ENCODE peak calls at places on chromosome 7, in nine cellular contexts. T, E, V, H, X, G, Q, F and M are unnamed samples.

GRCh38 chr7:139619367-139619657 is 95.8 kb downstream of the CLEC2L start:
- DNase-seq in T (no peak), E (no peak), V (no peak), H (peak; percentile 3), X (peak; percentile 80), G (no peak), Q (peak; percentile 86), F (peak; percentile 18), M (no peak)

GRCh38 chr7:105759670-105760548 is 116.5 kb downstream of the ATXN7L1 start:
- DNase-seq in T (no peak), E (peak; percentile 24), V (peak; percentile 33), H (peak; percentile 70), X (peak; percentile 81), G (peak; percentile 26), Q (peak; percentile 81), F (peak; percentile 61), M (no peak)

GRCh38 chr7:43164757-43165156 is 52.3 kb downstream of the HECW1 start:
- DNase-seq in T (peak; percentile 75), E (no peak), V (no peak), H (peak; percentile 96), X (peak; percentile 83), G (no peak), Q (peak; percentile 97), F (peak; percentile 93), M (peak; percentile 63)

GRCh38 chr7:136324073-136324704 is 347.0 kb upstream of the MTPN start:
- DNase-seq in T (no peak), E (no peak), V (no peak), H (no peak), X (no peak), G (no peak), Q (no peak), F (no peak), M (no peak)

GRCh38 chr7:41760293-41760692 is 57.4 kb upstream of the INHBA start:
- DNase-seq in T (no peak), E (no peak), V (no peak), H (no peak), X (no peak), G (no peak), Q (no peak), F (no peak), M (no peak)

GRCh38 chr7:110724811-110725210 is 366.1 kb upstream of the LRRN3 start:
- DNase-seq in T (no peak), E (no peak), V (no peak), H (no peak), X (no peak), G (no peak), Q (no peak), F (no peak), M (no peak)

GRCh38 chr7:8833355-8833754 is 399.9 kb downstream of the NXPH1 start:
- DNase-seq in T (no peak), E (no peak), V (no peak), H (no peak), X (no peak), G (no peak), Q (no peak), F (no peak), M (no peak)

GRCh38 chr7:32958046-32959025 is 1.1 kb downstream of the FKBP9 start:
- DNase-seq in T (no peak), E (no peak), V (no peak), H (peak; percentile 48), X (peak; percentile 80), G (no peak), Q (peak; percentile 58), F (peak; percentile 58), M (peak; percentile 15)

GRCh38 chr7:74002474-74003017 is 25.4 kb upstream of the ELN start:
- DNase-seq in T (no peak), E (no peak), V (no peak), H (peak; percentile 79), X (peak; percentile 69), G (no peak), Q (peak; percentile 60), F (peak; percentile 66), M (no peak)

GRCh38 chr7:24723178-24723530 is 34.1 kb downstream of the GSDME start:
- DNase-seq in T (no peak), E (no peak), V (peak; percentile 34), H (no peak), X (no peak), G (no peak), Q (no peak), F (no peak), M (no peak)

GRCh38 chr7:28688651-28689050 is 269.5 kb downstream of the TRIL start:
- DNase-seq in T (no peak), E (no peak), V (no peak), H (no peak), X (peak; percentile 69), G (no peak), Q (peak; percentile 61), F (peak; percentile 76), M (no peak)

GRCh38 chr7:23055582-23056178 is 41.8 kb upstream of the HYCC1 start:
- DNase-seq in T (peak; percentile 67), E (peak; percentile 45), V (peak; percentile 83), H (peak; percentile 71), X (peak; percentile 76), G (peak; percentile 46), Q (peak; percentile 83), F (peak; percentile 79), M (peak; percentile 72)

GRCh38 chr7:78529392-78529791 is 730.8 kb downstream of the PHTF2 start:
- DNase-seq in T (no peak), E (no peak), V (no peak), H (no peak), X (no peak), G (no peak), Q (no peak), F (no peak), M (no peak)

GRCh38 chr7:69845721-69846495 is 247.6 kb downstream of the AUTS2 start:
- DNase-seq in T (no peak), E (no peak), V (peak; percentile 47), H (no peak), X (no peak), G (no peak), Q (no peak), F (no peak), M (no peak)

GRCh38 chr7:81618400-81619014 is 151.3 kb downstream of the HGF start:
- DNase-seq in T (no peak), E (no peak), V (no peak), H (peak; percentile 53), X (peak; percentile 93), G (no peak), Q (peak; percentile 96), F (peak; percentile 83), M (no peak)

GRCh38 chr7:30222519-30223213 is 61.7 kb upstream of the ZNRF2 start:
- DNase-seq in T (no peak), E (no peak), V (no peak), H (no peak), X (no peak), G (no peak), Q (no peak), F (no peak), M (no peak)

GRCh38 chr7:107999814-108000560 is 3.0 kb downstream of the LAMB1 start:
- DNase-seq in T (no peak), E (no peak), V (no peak), H (no peak), X (no peak), G (no peak), Q (no peak), F (no peak), M (no peak)

GRCh38 chr7:151565541-151565940 is 45.8 kb upstream of the RHEB start:
- DNase-seq in T (no peak), E (no peak), V (no peak), H (no peak), X (no peak), G (no peak), Q (no peak), F (peak; percentile 25), M (no peak)

GRCh38 chr7:39754326-39755120 is 131.2 kb downstream of the RALA start:
- DNase-seq in T (no peak), E (peak; percentile 38), V (no peak), H (no peak), X (peak; percentile 38), G (no peak), Q (peak; percentile 70), F (no peak), M (no peak)

GRCh38 chr7:91126762-91127161 is 137.5 kb upstream of the FZD1 start:
- DNase-seq in T (no peak), E (no peak), V (no peak), H (no peak), X (no peak), G (no peak), Q (no peak), F (no peak), M (no peak)
- TF ChIP-seq CTCF in T (no peak), E (no peak), V (no peak), H (no peak), X (no peak), G (no peak), Q (no peak), F (no peak), M (no peak)

GRCh38 chr7:90710466-90710850 is 114.3 kb downstream of the CDK14 start:
- DNase-seq in T (no peak), E (no peak), V (peak; percentile 34), H (no peak), X (no peak), G (no peak), Q (no peak), F (no peak), M (no peak)
- TF ChIP-seq CTCF in T (no peak), E (no peak), V (no peak), H (no peak), X (no peak), G (no peak), Q (no peak), F (no peak), M (no peak)

GRCh38 chr7:101718747-101719260 is 89.7 kb upstream of the MYL10 start:
- DNase-seq in T (no peak), E (no peak), V (no peak), H (no peak), X (no peak), G (no peak), Q (no peak), F (no peak), M (no peak)

GRCh38 chr7:101723835-101724234 is 93.6 kb upstream of the CUX1 start:
- DNase-seq in T (no peak), E (no peak), V (no peak), H (no peak), X (no peak), G (no peak), Q (no peak), F (no peak), M (no peak)

GRCh38 chr7:101720324-101720723 is 91.2 kb upstream of the MYL10 start:
- DNase-seq in T (no peak), E (no peak), V (no peak), H (no peak), X (no peak), G (no peak), Q (no peak), F (no peak), M (no peak)

GRCh38 chr7:101724957-101725356 is 92.5 kb upstream of the CUX1 start:
- DNase-seq in T (no peak), E (no peak), V (no peak), H (no peak), X (no peak), G (no peak), Q (no peak), F (no peak), M (no peak)

GRCh38 chr7:101722247-101722646 is 93.2 kb upstream of the MYL10 start:
- DNase-seq in T (no peak), E (no peak), V (no peak), H (no peak), X (no peak), G (no peak), Q (peak; percentile 37), F (no peak), M (no peak)
- TF ChIP-seq CTCF in T (no peak), E (no peak), V (no peak), H (no peak), X (no peak), G (no peak), Q (no peak), F (no peak), M (no peak)

GRCh38 chr7:149704507-149704906 is 68.9 kb downstream of the ZNF467 start:
- DNase-seq in T (no peak), E (no peak), V (no peak), H (no peak), X (peak; percentile 68), G (no peak), Q (no peak), F (no peak), M (no peak)
- TF ChIP-seq CTCF in T (no peak), E (no peak), V (no peak), H (no peak), X (no peak), G (no peak), Q (no peak), F (no peak), M (no peak)